ENCODE peak calls at places on chromosomes 4 and X, in eight cellular contexts. O is SJSA1, N is psoas muscle, B is mammary epithelial cell, M is brain microvascular endothelial cell, T is heart left ventricle, W is AG04450, E is fibroblast of lung. L is an unnamed sample. For H3K27me3, the result is how much of the 10 kb centered on the place peaks cover.

GRCh38 chrX:12580548-12580947 is 210.7 kb upstream of the PRPS2 start:
- DNase-seq in O (no peak), N (no peak), B (peak), M (no peak), T (no peak), W (no peak), E (no peak), L (no peak)

GRCh38 chr4:54155936-54156335 is 56.0 kb downstream of the GSX2 start:
- DNase-seq in O (no peak), N (no peak), B (peak), M (no peak), T (no peak), W (no peak), E (no peak), L (no peak)

GRCh38 chr4:63063765-63064164 is 1345.5 kb downstream of the TECRL start:
- DNase-seq in O (no peak), N (no peak), B (no peak), M (no peak), T (no peak), W (no peak), E (no peak), L (no peak)

GRCh38 chrX:148567229-148567628 is 66.8 kb downstream of the AFF2 start:
- DNase-seq in O (peak), N (no peak), B (peak), M (peak), T (no peak), W (no peak), E (peak), L (no peak)

GRCh38 chr4:123055943-123056342 is 133.5 kb upstream of the NUDT6 start:
- DNase-seq in O (no peak), N (no peak), B (peak), M (peak), T (no peak), W (no peak), E (no peak), L (no peak)

GRCh38 chr4:118350961-118351360 is 1.8 kb downstream of the PRSS12 start:
- DNase-seq in O (no peak), N (no peak), B (no peak), M (no peak), T (no peak), W (no peak), E (no peak), L (no peak)

GRCh38 chr4:5890063-5890727 is 2.7 kb downstream of the CRMP1 start:
- DNase-seq in O (no peak), N (no peak), B (no peak), M (no peak), T (no peak), W (no peak), E (peak), L (no peak)

GRCh38 chrX:119997570-119997969 is 54.0 kb upstream of the NKAP start:
- DNase-seq in O (no peak), N (no peak), B (no peak), M (no peak), T (no peak), W (no peak), E (no peak), L (no peak)

GRCh38 chrX:2863646-2864045 is 34.9 kb downstream of the GYG2 start:
- DNase-seq in O (no peak), N (no peak), B (peak), M (no peak), T (no peak), W (no peak), E (no peak), L (no peak)

GRCh38 chr4:82998898-82999297 is 11.7 kb downstream of the LIN54 start:
- DNase-seq in O (no peak), N (no peak), B (no peak), M (no peak), T (no peak), W (no peak), E (no peak), L (no peak)

GRCh38 chr4:9600246-9600645 is 156.0 kb downstream of the DEFB131A start:
- DNase-seq in O (no peak), N (no peak), B (no peak), M (no peak), T (no peak), W (no peak), E (no peak), L (no peak)

GRCh38 chr4:60216752-60217151 is 983.4 kb upstream of the ADGRL3 start:
- DNase-seq in O (no peak), N (no peak), B (peak), M (peak), T (no peak), W (no peak), E (peak), L (no peak)

GRCh38 chr4:87009095-87009648 is 74.4 kb downstream of the AFF1 start:
- DNase-seq in O (no peak), N (no peak), B (no peak), M (no peak), T (peak), W (no peak), E (no peak), L (no peak)

GRCh38 chr4:48103483-48104139 is 30.4 kb downstream of the TXK start:
- DNase-seq in O (no peak), N (no peak), B (peak), M (no peak), T (no peak), W (no peak), E (no peak), L (no peak)

GRCh38 chr4:4861592-4862551 is 2.4 kb downstream of the MSX1 start:
- DNase-seq in O (no peak), N (peak), B (no peak), M (no peak), T (no peak), W (no peak), E (no peak), L (no peak)

GRCh38 chr4:4859799-4860380 is 425 bp downstream of the MSX1 start:
- DNase-seq in O (no peak), N (peak), B (no peak), M (no peak), T (no peak), W (no peak), E (no peak), L (no peak)

GRCh38 chr4:4859010-4859798 is at the start of gene MSX1:
- DNase-seq in O (peak), N (peak), B (peak), M (peak), T (peak), W (peak), E (peak), L (peak)

GRCh38 chr4:4860381-4860802 is 927 bp downstream of the MSX1 start:
- DNase-seq in O (no peak), N (no peak), B (no peak), M (peak), T (no peak), W (no peak), E (no peak), L (peak)

DNA sequence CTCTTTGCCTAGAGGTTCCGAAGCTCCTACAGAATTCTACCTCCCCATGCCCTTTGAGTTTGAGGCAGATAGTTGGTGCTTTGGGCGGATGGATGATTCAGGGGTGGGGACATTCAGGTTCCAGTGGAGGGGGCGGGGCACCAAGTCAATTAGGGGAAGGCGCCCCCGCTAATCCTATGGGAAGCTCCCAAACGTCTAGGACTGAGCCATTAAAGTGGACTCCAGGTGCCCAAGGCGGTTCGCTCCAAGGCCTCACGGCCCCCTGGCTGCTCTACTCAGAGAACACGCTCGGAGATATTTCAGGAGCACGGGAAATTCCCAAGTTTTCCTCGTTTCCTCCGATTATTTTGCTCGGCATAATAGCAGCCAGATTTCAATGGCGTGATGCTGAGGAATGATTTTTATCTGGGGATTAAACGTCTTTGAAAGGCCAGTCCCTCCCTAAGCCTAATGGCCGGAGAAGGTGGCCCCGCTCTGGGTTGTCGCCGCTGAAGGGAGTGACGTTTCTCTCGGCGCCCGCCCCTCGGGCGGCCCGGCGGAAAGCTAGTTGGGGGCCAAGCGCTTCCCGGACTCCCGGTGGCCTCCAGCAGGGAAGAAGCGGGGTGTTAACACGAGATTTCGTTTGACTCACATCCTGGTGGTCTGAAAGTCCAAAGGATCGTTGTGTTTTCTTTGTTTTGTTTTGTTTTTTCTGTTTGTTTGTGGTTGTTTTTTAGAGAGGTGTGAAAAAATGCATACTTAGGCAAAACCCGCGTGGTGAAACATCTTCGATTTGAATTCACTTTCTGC is 1.5 kb downstream of the MSX1 start:
- DNase-seq in O (peak), N (no peak), B (no peak), M (peak), T (peak), W (no peak), E (no peak), L (peak)
- H3K27me3 ChIP-seq in O (under half), N (half or more), B (half or more), M (under half), T (half or more), W (half or more), E (under half), L (under half)

DNA sequence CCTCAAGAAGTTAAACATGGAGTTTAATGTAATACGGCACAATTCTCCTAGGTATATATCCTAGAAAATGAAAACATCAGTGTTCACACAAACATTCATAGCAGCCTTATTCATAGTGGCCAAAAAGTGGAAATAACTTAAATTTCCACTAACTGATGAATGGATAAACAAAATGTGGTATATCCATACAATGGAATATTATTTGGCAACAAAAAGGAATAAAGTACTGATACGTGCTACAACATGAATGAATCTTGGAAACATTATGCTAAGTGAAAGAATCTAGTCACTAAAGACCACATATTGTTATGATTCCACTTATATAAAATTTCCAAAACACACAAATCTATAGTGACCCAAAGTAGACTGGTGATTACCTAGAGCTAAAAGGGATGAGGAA is 14.6 kb downstream of the SDAD1 start:
- DNase-seq in O (no peak), N (no peak), B (no peak), M (no peak), T (no peak), W (no peak), E (no peak), L (no peak)
- H3K4me3 ChIP-seq in O (no peak), N (no peak), B (no peak), M (no peak), T (no peak), W (no peak), E (no peak), L (no peak)

DNA sequence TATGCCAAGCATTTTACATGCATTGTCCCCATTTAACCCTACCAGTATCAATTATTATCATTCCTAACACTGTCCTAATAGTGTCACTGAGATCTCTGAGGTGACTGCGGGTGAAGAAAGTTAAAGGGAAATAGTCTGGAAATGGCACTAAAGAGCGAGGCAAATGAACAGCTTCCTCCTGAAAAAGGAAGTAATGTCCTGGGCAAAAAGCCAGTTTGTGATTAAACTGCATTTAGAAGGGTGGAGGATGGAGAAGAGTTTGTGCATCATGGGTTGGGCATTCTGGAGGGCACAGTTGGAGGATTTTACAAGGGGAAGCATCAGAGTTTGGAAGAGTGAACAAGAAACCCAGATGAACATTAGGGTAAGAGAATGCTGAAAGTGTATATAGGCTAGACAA is 60.5 kb upstream of the SLC25A4 start:
- DNase-seq in O (no peak), N (no peak), B (no peak), M (no peak), T (no peak), W (no peak), E (peak), L (no peak)
- H3K27me3 ChIP-seq in O (under half), N (under half), B (under half), M (under half), T (under half), W (under half), E (under half), L (under half)

DNA sequence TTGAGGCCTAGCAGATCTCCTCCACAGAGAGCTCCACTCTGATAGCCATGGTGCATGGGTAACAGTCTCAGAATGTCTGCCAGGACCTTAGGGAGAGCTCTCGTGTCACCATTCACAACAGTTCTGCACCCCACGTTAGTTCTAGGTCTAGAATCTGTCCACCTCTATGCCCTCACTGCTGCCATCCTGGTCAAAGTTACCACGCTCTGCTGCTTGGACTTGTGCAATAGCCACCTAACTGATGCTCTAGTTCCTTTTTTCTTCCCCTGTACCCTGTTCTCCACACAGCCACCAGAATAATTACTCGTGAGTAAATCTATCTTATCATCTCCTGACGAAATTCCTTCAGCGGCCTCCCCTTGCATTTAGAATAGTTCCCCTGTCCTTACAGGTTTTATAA is 268.8 kb upstream of the GATB start:
- DNase-seq in O (no peak), N (no peak), B (no peak), M (no peak), T (no peak), W (no peak), E (no peak), L (no peak)
- H3K4me3 ChIP-seq in O (no peak), N (no peak), B (no peak), M (no peak), T (no peak), W (no peak), E (no peak), L (no peak)

GRCh38 chrX:14030248-14030592 is 528 bp upstream of the GEMIN8 start:
- DNase-seq in O (no peak), N (no peak), B (peak), M (no peak), T (no peak), W (peak), E (peak), L (no peak)
- H3K27me3 ChIP-seq in O (under half), N (under half), B (under half), M (under half), T (under half), W (under half), E (under half), L (under half)